ENCODE peak calls at places on chromosomes 7 and 10, in seven cellular contexts. V is aorta; W is kidney; Q is lower lobe of right lung; T is endothelial cell of umbilical vein; Y is sigmoid colon; N is naive thymus-derived CD4-positive, alpha-beta T cell. L is an unnamed sample.

GRCh38 chr7:66352071-66352470 is 146.9 kb downstream of the TPST1 start:
- DNase-seq in V (no peak), W (no peak), Q (no peak), T (peak), Y (no peak), N (no peak), L (no peak)

GRCh38 chr10:133520193-133520738 is 6.9 kb upstream of the CYP2E1 start:
- DNase-seq in V (peak), W (peak), Q (peak), T (peak), Y (peak), N (peak), L (peak)

GRCh38 chr10:113924664-113925063 is 70.2 kb downstream of the NHLRC2 start:
- DNase-seq in V (no peak), W (no peak), Q (no peak), T (no peak), Y (no peak), N (no peak), L (no peak)

GRCh38 chr7:12864470-12865046 is 177.1 kb downstream of the ARL4A start:
- DNase-seq in V (no peak), W (no peak), Q (no peak), T (no peak), Y (no peak), N (no peak), L (no peak)

GRCh38 chr10:75269605-75270004 is 33.8 kb upstream of the COMTD1 start:
- DNase-seq in V (no peak), W (no peak), Q (no peak), T (no peak), Y (no peak), N (no peak), L (no peak)

GRCh38 chr7:36129048-36129534 is 24.0 kb upstream of the EEPD1 start:
- DNase-seq in V (no peak), W (peak), Q (no peak), T (no peak), Y (no peak), N (no peak), L (no peak)

GRCh38 chr7:80259-81236 is 111.8 kb upstream of the FAM20C start:
- DNase-seq in V (peak), W (no peak), Q (no peak), T (no peak), Y (peak), N (no peak), L (peak)

GRCh38 chr10:86585037-86585725 is 63.6 kb upstream of the WAPL start:
- DNase-seq in V (peak), W (peak), Q (peak), T (peak), Y (peak), N (peak), L (peak)

GRCh38 chr10:4306871-4307270 is 519.1 kb upstream of the AKR1E2 start:
- DNase-seq in V (no peak), W (no peak), Q (no peak), T (no peak), Y (no peak), N (no peak), L (no peak)

GRCh38 chr10:49189422-49189821 is 1.2 kb upstream of the TMEM273 start:
- DNase-seq in V (no peak), W (no peak), Q (no peak), T (no peak), Y (no peak), N (no peak), L (no peak)

GRCh38 chr10:78035437-78035836 is 1.8 kb downstream of the RPS24 start:
- DNase-seq in V (no peak), W (no peak), Q (no peak), T (no peak), Y (no peak), N (no peak), L (no peak)

GRCh38 chr7:113809591-113809990 is 109.2 kb downstream of the PPP1R3A start:
- DNase-seq in V (no peak), W (no peak), Q (no peak), T (no peak), Y (no peak), N (no peak), L (no peak)

GRCh38 chr7:9507281-9507680 is 1073.9 kb downstream of the NXPH1 start:
- DNase-seq in V (no peak), W (no peak), Q (no peak), T (no peak), Y (no peak), N (no peak), L (no peak)

GRCh38 chr7:112283382-112283910 is 77.0 kb downstream of the ZNF277 start:
- DNase-seq in V (no peak), W (no peak), Q (no peak), T (no peak), Y (no peak), N (no peak), L (no peak)

GRCh38 chr7:1466524-1467271 is 7.4 kb upstream of the MICALL2 start:
- DNase-seq in V (peak), W (peak), Q (peak), T (peak), Y (peak), N (no peak), L (no peak)

GRCh38 chr10:62038609-62039190 is 137.2 kb downstream of the ARID5B start:
- DNase-seq in V (peak), W (peak), Q (peak), T (peak), Y (peak), N (peak), L (peak)

GRCh38 chr7:107660381-107661080 is at the start of gene SLC26A4:
- DNase-seq in V (no peak), W (no peak), Q (no peak), T (no peak), Y (no peak), N (no peak), L (no peak)

GRCh38 chr10:69498711-69499471 is 47.6 kb downstream of the TSPAN15 start:
- DNase-seq in V (peak), W (no peak), Q (peak), T (no peak), Y (peak), N (no peak), L (peak)

GRCh38 chr10:34916368-34916767 is 101.3 kb upstream of the PARD3 start:
- DNase-seq in V (no peak), W (no peak), Q (no peak), T (no peak), Y (no peak), N (no peak), L (no peak)

GRCh38 chr7:73606801-73607691 is 17.3 kb downstream of the MLXIPL start:
- DNase-seq in V (peak), W (no peak), Q (peak), T (peak), Y (no peak), N (peak), L (no peak)

GRCh38 chr7:31782411-31782991 is 95.5 kb downstream of the PPP1R17 start:
- DNase-seq in V (no peak), W (no peak), Q (no peak), T (peak), Y (no peak), N (no peak), L (no peak)

GRCh38 chr7:131034166-131034881 is 293.4 kb upstream of the MKLN1 start:
- DNase-seq in V (no peak), W (no peak), Q (no peak), T (no peak), Y (no peak), N (no peak), L (no peak)

GRCh38 chr10:52818019-52818418 is 45.4 kb upstream of the MBL2 start:
- DNase-seq in V (no peak), W (no peak), Q (no peak), T (peak), Y (no peak), N (no peak), L (no peak)

GRCh38 chr10:62382831-62383230 is 8.7 kb downstream of the ZNF365 start:
- DNase-seq in V (no peak), W (no peak), Q (no peak), T (no peak), Y (no peak), N (no peak), L (no peak)

GRCh38 chr10:59027975-59028640 is 148.3 kb upstream of the PHYHIPL start:
- DNase-seq in V (no peak), W (no peak), Q (no peak), T (no peak), Y (no peak), N (no peak), L (no peak)

GRCh38 chr10:53573498-53573897 is 800.9 kb upstream of the MBL2 start:
- DNase-seq in V (no peak), W (no peak), Q (no peak), T (no peak), Y (no peak), N (no peak), L (no peak)

DNA sequence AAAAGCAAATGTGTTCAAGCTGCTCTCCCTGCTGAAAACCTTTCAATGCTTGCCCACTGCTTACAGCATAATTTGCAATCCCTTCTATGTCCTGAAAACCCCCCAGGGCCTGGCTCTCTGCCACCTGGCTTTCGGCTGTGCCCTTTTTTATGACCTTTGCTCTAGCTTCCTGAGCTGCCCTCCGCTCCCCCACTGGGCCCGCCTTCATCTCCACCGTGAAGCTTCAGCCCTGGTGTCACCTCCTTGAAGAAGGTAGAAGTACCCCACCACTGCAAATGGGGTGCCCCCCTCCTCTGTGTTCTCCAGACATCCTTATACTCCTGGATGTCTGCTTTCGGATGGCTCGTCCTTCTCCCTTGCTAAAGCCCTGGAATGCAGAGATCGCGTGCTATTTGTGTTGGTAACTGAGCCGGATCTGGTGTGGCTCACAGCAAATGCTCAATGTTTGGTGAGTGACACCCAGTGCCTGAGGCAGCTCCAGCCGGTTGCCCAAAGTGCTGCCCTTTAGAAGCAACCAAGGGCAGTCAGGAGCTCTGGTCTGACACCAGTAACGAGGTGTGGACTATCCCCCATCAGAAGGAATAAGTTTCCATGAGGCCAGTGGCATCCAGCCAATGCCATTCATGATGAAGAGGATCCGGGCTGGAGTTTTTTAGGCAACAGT is 90.3 kb downstream of the KIAA1549 start:
- DNase-seq in V (no peak), W (no peak), Q (no peak), T (no peak), Y (no peak), N (no peak), L (no peak)
- H3K27ac ChIP-seq in V (no peak), W (peak), Q (no peak), T (no peak), Y (no peak), N (no peak), L (no peak)

GRCh38 chr7:11473807-11474424 is 358.1 kb downstream of the THSD7A start:
- DNase-seq in V (no peak), W (no peak), Q (no peak), T (no peak), Y (no peak), N (no peak), L (no peak)
- H3K4me3 ChIP-seq in V (no peak), W (no peak), Q (no peak), T (no peak), Y (no peak), N (no peak), L (no peak)

DNA sequence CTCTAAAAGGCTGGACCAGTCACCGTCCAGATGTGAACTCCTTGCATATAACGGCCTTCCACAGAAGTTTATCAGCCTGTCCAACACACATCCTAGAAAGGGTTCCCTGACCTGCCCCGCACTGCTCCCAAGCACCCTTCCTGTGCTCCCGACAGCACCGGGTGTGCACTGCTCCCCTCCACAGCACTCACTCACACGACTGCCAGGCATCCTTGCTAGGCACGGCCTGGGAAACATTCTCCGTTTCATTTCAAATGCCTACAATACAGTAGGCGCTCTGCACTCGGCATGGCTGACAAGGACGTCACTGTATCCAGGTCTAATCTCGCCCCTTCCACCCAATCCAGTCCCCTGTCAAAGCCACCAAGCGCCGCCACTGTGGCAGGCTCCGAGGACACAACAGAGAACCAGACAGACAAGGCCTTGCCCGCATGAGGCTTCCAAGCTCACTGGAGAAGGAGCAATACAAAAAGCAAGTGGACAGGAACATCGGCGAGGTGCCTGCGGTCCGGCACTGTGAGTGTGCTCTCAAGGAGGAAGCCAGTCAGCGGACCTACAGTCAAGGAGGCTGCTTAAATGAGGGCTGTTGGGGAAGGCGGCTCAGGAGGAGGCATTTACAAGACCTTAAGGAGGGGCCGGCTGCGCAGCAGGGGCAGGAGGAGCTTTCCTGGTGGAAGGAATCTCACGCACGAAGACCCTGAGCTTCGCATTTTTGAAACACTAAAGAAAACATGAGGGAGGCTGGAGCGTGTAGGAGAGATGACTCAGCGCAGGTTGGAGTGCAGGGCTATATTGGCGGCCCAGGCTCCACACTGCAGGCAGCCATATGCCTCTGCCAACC is 29.2 kb downstream of the GNA12 start:
- DNase-seq in V (peak), W (no peak), Q (no peak), T (no peak), Y (peak), N (no peak), L (no peak)
- H3K27ac ChIP-seq in V (no peak), W (peak), Q (no peak), T (no peak), Y (no peak), N (no peak), L (no peak)

GRCh38 chr7:98617051-98617959 is at the start of gene NPTX2:
- DNase-seq in V (peak), W (no peak), Q (no peak), T (no peak), Y (no peak), N (no peak), L (no peak)

GRCh38 chr7:98618786-98619185 is 1.7 kb downstream of the NPTX2 start:
- DNase-seq in V (no peak), W (no peak), Q (no peak), T (no peak), Y (no peak), N (no peak), L (no peak)

GRCh38 chr7:98619450-98620321 is 2.6 kb downstream of the NPTX2 start:
- DNase-seq in V (no peak), W (no peak), Q (no peak), T (no peak), Y (no peak), N (no peak), L (no peak)

GRCh38 chr7:98616381-98617050 is 569 bp upstream of the NPTX2 start:
- DNase-seq in V (no peak), W (no peak), Q (no peak), T (no peak), Y (no peak), N (no peak), L (no peak)

GRCh38 chr7:98617960-98618418 is 904 bp downstream of the NPTX2 start:
- DNase-seq in V (no peak), W (no peak), Q (no peak), T (no peak), Y (no peak), N (no peak), L (no peak)
- H3K4me3 ChIP-seq in V (peak), W (no peak), Q (peak), T (no peak), Y (peak), N (no peak), L (no peak)

GRCh38 chr10:122505885-122506284 is 44.5 kb downstream of the HTRA1 start:
- DNase-seq in V (peak), W (no peak), Q (no peak), T (no peak), Y (no peak), N (no peak), L (no peak)

GRCh38 chr10:122503004-122503403 is 41.7 kb downstream of the HTRA1 start:
- DNase-seq in V (no peak), W (no peak), Q (no peak), T (no peak), Y (no peak), N (no peak), L (peak)

GRCh38 chr10:122505011-122505410 is 43.7 kb downstream of the HTRA1 start:
- DNase-seq in V (no peak), W (no peak), Q (no peak), T (no peak), Y (no peak), N (no peak), L (no peak)

GRCh38 chr10:122504551-122504950 is 43.2 kb downstream of the HTRA1 start:
- DNase-seq in V (peak), W (peak), Q (peak), T (peak), Y (peak), N (no peak), L (peak)

GRCh38 chr10:122503886-122504285 is 42.5 kb downstream of the HTRA1 start:
- DNase-seq in V (no peak), W (no peak), Q (no peak), T (no peak), Y (no peak), N (no peak), L (no peak)
- H3K27ac ChIP-seq in V (no peak), W (no peak), Q (no peak), T (peak), Y (peak), N (no peak), L (no peak)

DNA sequence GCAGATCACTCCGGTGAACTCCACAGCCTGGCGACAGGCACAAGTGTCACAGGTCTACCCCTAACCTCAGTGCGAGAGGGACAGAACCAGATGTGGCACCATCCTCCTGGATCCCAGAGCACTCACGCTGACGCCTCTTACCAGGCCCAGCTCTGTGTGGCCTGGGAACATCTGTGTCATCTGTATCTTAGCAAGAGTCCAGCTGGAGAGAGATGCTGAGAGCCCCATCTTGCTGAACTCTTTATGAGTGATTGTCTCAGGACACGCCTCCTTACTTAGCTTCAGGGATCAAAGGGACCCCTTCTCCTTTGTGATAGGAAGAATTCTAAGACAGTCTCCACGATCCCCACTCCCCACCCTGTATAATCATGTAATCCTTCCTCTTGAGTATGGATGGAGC is 10.0 kb upstream of the PROSER2 start:
- DNase-seq in V (no peak), W (no peak), Q (no peak), T (no peak), Y (no peak), N (no peak), L (no peak)
- H3K4me3 ChIP-seq in V (no peak), W (no peak), Q (no peak), T (no peak), Y (no peak), N (no peak), L (no peak)

GRCh38 chr10:14594878-14595525 is 179.7 kb downstream of the FAM107B start:
- DNase-seq in V (no peak), W (no peak), Q (no peak), T (no peak), Y (no peak), N (no peak), L (no peak)

GRCh38 chr10:14592566-14592965 is 182.1 kb downstream of the FAM107B start:
- DNase-seq in V (no peak), W (no peak), Q (no peak), T (no peak), Y (no peak), N (no peak), L (no peak)

GRCh38 chr10:14593806-14594205 is 180.9 kb downstream of the FAM107B start:
- DNase-seq in V (no peak), W (no peak), Q (no peak), T (no peak), Y (no peak), N (no peak), L (no peak)

GRCh38 chr10:14598809-14599764 is 175.6 kb downstream of the FAM107B start:
- DNase-seq in V (no peak), W (no peak), Q (no peak), T (no peak), Y (no peak), N (no peak), L (no peak)

GRCh38 chr10:14595526-14596182 is 179.0 kb downstream of the FAM107B start:
- DNase-seq in V (no peak), W (no peak), Q (no peak), T (no peak), Y (no peak), N (no peak), L (no peak)
- H3K27ac ChIP-seq in V (no peak), W (no peak), Q (no peak), T (no peak), Y (no peak), N (peak), L (no peak)

DNA sequence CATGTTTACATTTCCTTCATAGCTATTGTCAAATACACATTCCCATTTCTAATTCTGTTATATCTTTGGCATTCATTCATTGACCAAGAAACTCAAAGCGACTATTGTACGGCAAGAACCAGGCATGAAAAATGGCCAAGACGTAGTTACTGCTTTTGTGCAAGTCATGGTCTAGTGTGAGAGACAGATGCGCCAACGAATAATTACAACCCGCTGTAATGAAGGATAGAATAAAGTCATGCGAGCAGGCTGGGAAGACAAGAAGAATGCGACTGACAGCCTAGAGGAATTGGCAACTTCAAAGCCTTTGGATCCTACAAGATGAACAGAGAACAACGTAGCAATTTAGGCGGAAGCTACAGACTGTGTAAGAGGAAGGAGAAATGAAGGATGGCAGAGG is 221.2 kb downstream of the CALN1 start:
- DNase-seq in V (no peak), W (no peak), Q (no peak), T (no peak), Y (no peak), N (no peak), L (no peak)
- H3K4me3 ChIP-seq in V (no peak), W (no peak), Q (no peak), T (no peak), Y (no peak), N (no peak), L (no peak)

L was measured in left lung.